ENCODE peak calls at places on chromosomes 7 and 10, in six cellular contexts. A is H1, Z is PC-3, B is HCT116, R is neural progenitor cell, C is GM23338. L is an unnamed sample.

GRCh38 chr7:16644987-16645592 is 464 bp downstream of the ANKMY2 start:
- DNase-seq in A (no peak), Z (no peak), B (no peak), R (peak; percentile 75), C (peak; percentile 65), L (no peak)

GRCh38 chr10:72800000-72800740 is 93.4 kb upstream of the OIT3 start:
- DNase-seq in A (no peak), Z (peak; percentile 54), B (no peak), R (no peak), C (peak; percentile 33), L (no peak)

GRCh38 chr10:7435674-7436073 is 24.8 kb upstream of the SFMBT2 start:
- DNase-seq in A (no peak), Z (no peak), B (no peak), R (no peak), C (no peak), L (no peak)

GRCh38 chr7:99392659-99393362 is 15.6 kb downstream of the PDAP1 start:
- DNase-seq in A (peak; percentile 61), Z (no peak), B (no peak), R (peak; percentile 90), C (peak; percentile 93), L (no peak)

GRCh38 chr7:40516376-40516775 is 381.6 kb downstream of the SUGCT start:
- DNase-seq in A (no peak), Z (no peak), B (no peak), R (no peak), C (no peak), L (no peak)

GRCh38 chr7:122764902-122765301 is 62.2 kb upstream of the RNF148 start:
- DNase-seq in A (no peak), Z (no peak), B (no peak), R (no peak), C (no peak), L (no peak)

GRCh38 chr10:86152354-86152753 is 214.2 kb downstream of the GRID1 start:
- DNase-seq in A (no peak), Z (no peak), B (no peak), R (no peak), C (no peak), L (no peak)

GRCh38 chr10:113078282-113078907 is 128.3 kb downstream of the TCF7L2 start:
- DNase-seq in A (no peak), Z (no peak), B (no peak), R (no peak), C (no peak), L (no peak)

GRCh38 chr7:105661625-105662024 is 80.3 kb upstream of the EFCAB10 start:
- DNase-seq in A (no peak), Z (no peak), B (no peak), R (no peak), C (no peak), L (no peak)

GRCh38 chr7:77697535-77697831 is 1.2 kb downstream of the RSBN1L start:
- DNase-seq in A (no peak), Z (no peak), B (no peak), R (no peak), C (no peak), L (no peak)

GRCh38 chr7:115009736-115010435 is 88.0 kb downstream of the MDFIC start:
- DNase-seq in A (no peak), Z (no peak), B (no peak), R (no peak), C (no peak), L (no peak)

GRCh38 chr10:1375805-1376170 is 319.6 kb downstream of the WDR37 start:
- DNase-seq in A (no peak), Z (no peak), B (no peak), R (no peak), C (no peak), L (no peak)

GRCh38 chr10:79183468-79183865 is 114.7 kb downstream of the ZMIZ1 start:
- DNase-seq in A (no peak), Z (peak; percentile 49), B (no peak), R (no peak), C (no peak), L (no peak)

DNA sequence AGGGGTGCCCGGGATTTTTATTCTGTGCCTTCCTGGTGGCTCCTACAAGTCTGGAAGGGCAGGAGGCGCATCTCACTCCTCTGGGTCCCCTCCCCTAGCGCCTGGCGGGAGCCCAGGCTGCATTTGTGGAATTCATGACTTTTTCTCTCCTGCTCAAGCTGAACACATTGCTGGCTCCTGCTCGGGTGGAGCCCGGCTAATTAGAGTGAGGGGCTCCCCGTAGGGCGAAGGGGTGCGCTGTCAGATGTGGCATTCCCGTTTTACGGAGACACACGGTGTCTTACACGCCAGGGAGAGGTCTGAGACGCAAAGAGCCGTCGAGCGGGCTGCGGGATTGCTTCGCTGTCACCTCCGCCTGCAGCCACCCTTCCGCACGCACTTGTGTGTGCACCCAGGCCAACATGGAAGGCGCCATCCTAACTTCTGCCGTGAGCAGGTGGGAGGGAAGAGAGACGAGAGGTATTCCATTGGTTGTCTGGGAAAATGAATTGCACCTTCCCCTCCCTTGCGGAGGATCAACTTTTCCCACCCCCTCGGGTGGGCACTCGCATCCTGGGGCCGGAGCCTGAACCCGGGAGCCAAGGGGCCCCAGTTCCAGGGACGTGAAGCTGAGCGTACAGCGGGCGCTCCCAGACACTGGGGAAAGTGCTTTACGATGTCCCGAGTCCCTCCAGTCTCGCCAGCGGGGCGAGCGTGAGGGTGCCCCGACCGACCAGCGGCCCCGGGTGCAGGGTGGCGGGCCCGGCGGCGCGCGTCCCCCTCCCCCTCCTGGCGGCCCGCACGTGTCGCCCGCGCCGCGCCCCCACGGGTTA is 1.2 kb upstream of the IKZF1 start:
- DNase-seq in A (no peak), Z (no peak), B (no peak), R (peak; percentile 34), C (peak; percentile 63), L (no peak)
- TF ChIP-seq EZH2 in A (peak; percentile 71), Z (no peak), B (no peak), R (peak; percentile 85), C (peak; percentile 36), L (no peak)

GRCh38 chr7:21966271-21966670 is 20.6 kb upstream of the CDCA7L start:
- DNase-seq in A (no peak), Z (no peak), B (no peak), R (no peak), C (no peak), L (no peak)
- H3K4me2 ChIP-seq in A (no peak overlapping the region), Z (no peak overlapping the region), B (no peak overlapping the region), R (no peak overlapping the region), C (no peak overlapping the region), L (no peak overlapping the region)

GRCh38 chr10:106863549-106863948 is 301.0 kb downstream of the SORCS1 start:
- DNase-seq in A (no peak), Z (no peak), B (no peak), R (peak; percentile 28), C (peak; percentile 46), L (no peak)
- TF ChIP-seq CTCF in A (no peak), Z (peak; percentile 12), B (no peak), R (peak; percentile 58), C (peak; percentile 61), L (no peak)

GRCh38 chr7:136869006-136869961 is 832 bp downstream of the CHRM2 start:
- DNase-seq in A (no peak), Z (no peak), B (no peak), R (peak; percentile 64), C (peak; percentile 59), L (no peak)
- TF ChIP-seq EZH2 in A (peak; percentile 79), Z (no peak), B (no peak), R (peak; percentile 75), C (peak; percentile 60), L (no peak)